ENCODE peak calls at places on chromosomes 12 and 14, in eight cellular contexts. X is pancreas; D is coronary artery; H is tibial artery; Z is A549; C is fibroblast of lung; W is CD8-positive, alpha-beta T cell; V is MM.1S. K is an unnamed sample.

GRCh38 chr12:53045646-53046045 is 4.2 kb upstream of the TNS2 start:
- DNase-seq in X (peak), D (peak), H (peak), Z (no peak), C (no peak), W (no peak), V (no peak), K (no peak)

GRCh38 chr14:105526781-105527380 is 498 bp downstream of the TMEM121 start:
- DNase-seq in X (no peak), D (peak), H (no peak), Z (no peak), C (no peak), W (no peak), V (no peak), K (no peak)

GRCh38 chr14:101228949-101229541 is 325.5 kb upstream of the RTL1 start:
- DNase-seq in X (no peak), D (peak), H (no peak), Z (peak), C (no peak), W (no peak), V (no peak), K (no peak)

GRCh38 chr12:123757555-123757954 is 4.5 kb upstream of the DNAH10 start:
- DNase-seq in X (no peak), D (peak), H (peak), Z (no peak), C (peak), W (no peak), V (no peak), K (no peak)

GRCh38 chr12:127893875-127894635 is 372.9 kb upstream of the TMEM132C start:
- DNase-seq in X (no peak), D (no peak), H (no peak), Z (peak), C (no peak), W (no peak), V (no peak), K (peak)

GRCh38 chr14:65187421-65188049 is 85.2 kb upstream of the MAX start:
- DNase-seq in X (no peak), D (no peak), H (no peak), Z (no peak), C (no peak), W (no peak), V (no peak), K (no peak)

GRCh38 chr14:56709201-56709600 is 101.1 kb downstream of the OTX2 start:
- DNase-seq in X (no peak), D (no peak), H (no peak), Z (no peak), C (no peak), W (no peak), V (no peak), K (no peak)

GRCh38 chr12:127632431-127632830 is 634.5 kb upstream of the TMEM132C start:
- DNase-seq in X (no peak), D (no peak), H (no peak), Z (no peak), C (no peak), W (no peak), V (no peak), K (no peak)

DNA sequence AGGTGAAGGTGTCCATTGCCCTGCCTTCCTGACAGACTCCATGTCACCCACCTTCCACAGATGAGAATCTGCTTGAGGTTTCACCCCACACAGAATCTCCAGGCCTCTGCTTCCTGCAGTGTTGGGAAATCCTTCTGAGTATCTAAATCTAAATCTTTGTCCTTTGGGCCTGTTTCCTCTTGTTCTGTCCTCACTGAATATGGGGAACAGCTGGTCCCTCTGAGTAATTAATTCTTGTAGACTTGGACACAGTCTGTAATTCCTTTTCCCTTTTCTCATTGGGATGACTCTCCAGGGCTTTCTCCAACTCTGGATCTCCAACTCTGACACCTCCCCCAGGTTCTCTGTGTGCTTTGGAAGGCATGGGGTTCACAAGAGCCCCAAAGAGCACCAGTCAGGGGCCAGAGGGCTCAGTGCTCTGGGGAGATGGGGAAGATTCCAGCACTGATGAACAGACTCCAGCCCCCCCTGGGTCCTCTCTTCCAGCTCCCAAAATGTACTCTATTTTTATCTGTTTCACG is 2.3 kb upstream of the ACVRL1 start:
- DNase-seq in X (no peak), D (no peak), H (peak), Z (no peak), C (peak), W (no peak), V (no peak), K (no peak)
- H3K4me3 ChIP-seq in X (no peak), D (no peak), H (no peak), Z (no peak), C (no peak), W (no peak), V (no peak), K (no peak)

GRCh38 chr12:6647083-6647604 is at the start of gene ACRBP:
- DNase-seq in X (peak), D (no peak), H (peak), Z (no peak), C (peak), W (no peak), V (peak), K (peak)

GRCh38 chr12:6646276-6647082 is 753 bp downstream of the ACRBP start:
- DNase-seq in X (no peak), D (no peak), H (no peak), Z (no peak), C (no peak), W (no peak), V (no peak), K (no peak)

GRCh38 chr12:6643569-6644256 is 3.5 kb downstream of the ACRBP start:
- DNase-seq in X (no peak), D (no peak), H (peak), Z (no peak), C (no peak), W (no peak), V (no peak), K (no peak)

GRCh38 chr12:6644257-6644596 is 3.0 kb downstream of the ACRBP start:
- DNase-seq in X (no peak), D (no peak), H (peak), Z (no peak), C (no peak), W (no peak), V (no peak), K (no peak)

DNA sequence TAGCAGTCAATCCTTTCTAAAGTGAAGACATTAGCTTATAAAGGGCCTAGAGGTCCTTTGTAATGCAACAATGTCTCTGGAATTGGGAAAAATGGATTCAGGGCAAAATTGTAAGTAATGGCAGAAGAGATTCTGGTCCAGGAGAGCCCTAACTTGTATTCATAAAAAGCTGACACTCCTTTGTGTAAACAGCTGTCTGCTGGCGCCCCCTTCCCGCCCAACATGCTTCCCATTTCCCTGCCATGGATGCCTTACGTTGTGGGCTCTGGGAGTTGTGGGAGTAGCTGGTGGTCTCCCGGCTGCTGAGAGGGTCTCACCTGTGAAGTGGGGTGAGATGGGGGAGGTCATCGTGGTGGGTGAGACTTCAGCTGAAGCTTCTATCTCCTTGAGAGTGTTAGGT is 2.3 kb downstream of the ACRBP start:
- DNase-seq in X (no peak), D (no peak), H (peak), Z (no peak), C (no peak), W (no peak), V (no peak), K (no peak)
- TF ChIP-seq CTCF in X (no peak), D (no peak), H (peak), Z (no peak), C (peak), W (no peak), V (no peak), K (peak)

GRCh38 chr12:108307006-108307405 is 32.1 kb downstream of the CMKLR1 start:
- DNase-seq in X (no peak), D (no peak), H (no peak), Z (no peak), C (peak), W (no peak), V (no peak), K (no peak)

GRCh38 chr12:108304633-108305032 is 34.5 kb downstream of the CMKLR1 start:
- DNase-seq in X (no peak), D (no peak), H (no peak), Z (no peak), C (no peak), W (no peak), V (no peak), K (no peak)

GRCh38 chr12:108306506-108306905 is 32.6 kb downstream of the CMKLR1 start:
- DNase-seq in X (no peak), D (no peak), H (no peak), Z (no peak), C (no peak), W (no peak), V (no peak), K (no peak)

GRCh38 chr12:108305520-108305919 is 33.6 kb downstream of the CMKLR1 start:
- DNase-seq in X (peak), D (peak), H (peak), Z (no peak), C (peak), W (no peak), V (no peak), K (peak)

GRCh38 chr12:108306014-108306501 is 33.1 kb downstream of the CMKLR1 start:
- DNase-seq in X (no peak), D (no peak), H (no peak), Z (no peak), C (no peak), W (no peak), V (no peak), K (no peak)
- H3K27ac ChIP-seq in X (no peak), D (peak), H (peak), Z (no peak), C (peak), W (no peak), V (no peak), K (no peak)

DNA sequence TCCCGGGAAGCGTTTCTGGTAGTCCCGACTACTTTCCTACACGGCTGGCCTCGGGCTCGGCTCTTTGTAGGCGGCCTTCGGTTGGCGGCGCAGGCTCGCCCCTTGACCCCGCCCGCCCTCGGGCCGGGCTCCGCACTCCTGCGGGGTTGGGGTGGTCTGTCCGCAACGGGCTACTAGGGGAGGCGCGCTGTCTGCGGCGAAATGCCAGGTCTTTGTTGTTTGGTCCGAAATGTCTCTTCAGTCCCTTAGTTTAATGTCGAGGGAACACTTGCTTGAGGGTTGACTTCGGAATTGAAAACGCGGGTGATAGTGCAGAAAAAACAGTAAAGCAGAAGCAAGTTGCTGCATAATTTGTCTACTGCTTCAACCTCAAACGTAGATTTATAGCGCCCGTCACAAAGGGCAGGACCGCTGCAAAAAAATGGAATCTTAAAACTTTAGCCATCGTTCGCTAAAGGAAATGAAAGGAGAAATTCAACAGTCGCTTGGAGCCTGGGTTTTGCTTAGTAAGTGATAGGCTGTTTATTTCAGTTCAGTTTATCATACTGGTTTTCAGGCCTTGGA is 376 bp downstream of the JKAMP start:
- DNase-seq in X (no peak), D (no peak), H (no peak), Z (peak), C (peak), W (no peak), V (peak), K (peak)
- H3K4me3 ChIP-seq in X (peak), D (peak), H (peak), Z (peak), C (peak), W (peak), V (peak), K (peak)

DNA sequence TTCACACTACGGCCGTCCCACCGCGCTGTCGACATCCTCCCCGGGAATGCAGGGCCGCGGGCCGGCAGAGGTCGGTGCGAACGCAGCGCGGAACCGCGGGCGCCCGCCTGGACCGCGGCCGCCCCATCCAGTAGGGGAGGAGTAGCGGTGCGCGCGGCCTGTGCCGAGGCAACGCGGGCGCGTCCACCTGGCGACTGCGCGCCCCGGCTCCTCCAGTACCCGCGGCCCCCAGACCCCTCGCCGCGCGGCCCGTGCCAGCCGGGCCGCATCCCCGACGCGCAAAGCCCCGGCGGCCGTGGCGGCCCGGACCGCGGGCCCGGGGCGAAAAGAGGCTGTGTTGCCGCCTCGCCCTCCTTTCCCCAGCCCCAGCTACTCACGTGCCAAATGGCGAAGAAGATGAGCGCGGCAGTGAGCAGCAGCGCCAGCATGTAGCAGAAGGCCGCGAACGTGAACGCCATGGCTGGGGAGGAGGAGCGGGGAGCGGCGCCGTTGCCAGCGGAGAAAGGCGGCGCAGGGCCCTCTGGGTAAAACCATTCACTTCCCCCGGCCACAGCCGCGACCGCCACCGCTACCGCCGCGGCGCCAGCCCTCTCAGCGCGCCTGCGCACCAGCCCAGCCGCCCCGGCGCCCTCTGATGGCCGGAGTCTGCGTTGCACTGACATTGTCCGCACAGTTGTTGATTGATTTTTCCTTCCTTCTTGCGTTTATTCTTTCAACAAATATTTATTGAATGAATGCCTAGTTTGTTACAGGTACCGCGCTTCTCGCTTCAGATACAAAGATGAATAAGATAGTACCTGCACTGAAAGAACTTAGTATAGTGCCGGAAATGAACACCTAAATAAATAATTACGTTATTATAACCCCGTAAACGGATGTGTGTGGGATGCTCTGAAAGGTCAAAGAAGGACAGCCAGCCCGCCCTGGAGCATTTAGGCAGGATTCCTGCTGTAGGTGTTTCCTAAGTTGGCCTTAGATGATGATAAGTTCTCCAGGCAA is at the start of gene CNIH1:
- DNase-seq in X (peak), D (peak), H (peak), Z (peak), C (peak), W (peak), V (peak), K (peak)
- TF ChIP-seq CTCF in X (peak), D (peak), H (peak), Z (peak), C (peak), W (peak), V (peak), K (peak)

GRCh38 chr14:22791302-22791701 is 23.9 kb downstream of the SLC7A7 start:
- DNase-seq in X (no peak), D (no peak), H (no peak), Z (no peak), C (peak), W (no peak), V (no peak), K (no peak)
- H3K27ac ChIP-seq in X (no peak), D (no peak), H (no peak), Z (no peak), C (no peak), W (no peak), V (no peak), K (no peak)

GRCh38 chr12:115758886-115759620 is 518.4 kb downstream of the MED13L start:
- DNase-seq in X (no peak), D (no peak), H (no peak), Z (no peak), C (peak), W (no peak), V (peak), K (no peak)
- H3K4me3 ChIP-seq in X (no peak), D (no peak), H (no peak), Z (no peak), C (peak), W (no peak), V (no peak), K (no peak)

GRCh38 chr14:23360496-23360895 is 4.5 kb downstream of the EFS start:
- DNase-seq in X (no peak), D (peak), H (no peak), Z (peak), C (no peak), W (no peak), V (no peak), K (no peak)

GRCh38 chr14:23361763-23362162 is 3.2 kb downstream of the EFS start:
- DNase-seq in X (no peak), D (peak), H (no peak), Z (no peak), C (no peak), W (no peak), V (no peak), K (no peak)

GRCh38 chr14:23361320-23361719 is 3.7 kb downstream of the EFS start:
- DNase-seq in X (no peak), D (peak), H (peak), Z (no peak), C (peak), W (no peak), V (no peak), K (no peak)

GRCh38 chr14:23364164-23364571 is 804 bp downstream of the EFS start:
- DNase-seq in X (no peak), D (peak), H (peak), Z (no peak), C (peak), W (no peak), V (no peak), K (peak)

DNA sequence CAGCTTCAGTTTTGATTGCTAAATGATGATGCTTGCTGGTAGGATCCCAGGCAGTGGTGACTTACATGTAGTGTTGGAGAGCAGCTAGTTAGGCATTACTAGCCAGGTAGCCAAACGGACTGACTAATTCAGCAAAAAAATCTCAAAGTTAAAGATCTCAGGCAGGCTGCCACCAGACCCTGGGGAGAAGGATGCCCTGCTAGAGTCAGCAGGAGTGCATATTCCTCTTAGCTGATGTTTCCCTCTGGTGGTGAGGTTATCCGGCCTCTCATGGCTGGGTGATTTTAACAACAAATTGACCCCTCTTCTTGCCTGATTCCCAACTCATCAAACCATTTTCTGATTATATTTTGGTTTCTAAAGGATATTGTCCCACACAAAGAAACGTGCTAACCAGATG is 2.8 kb downstream of the EFS start:
- DNase-seq in X (no peak), D (peak), H (no peak), Z (peak), C (peak), W (no peak), V (no peak), K (no peak)
- TF ChIP-seq CTCF in X (no peak), D (no peak), H (no peak), Z (no peak), C (peak), W (no peak), V (no peak), K (peak)